ENCODE peak calls at places on chromosomes 1 and 21, in four cellular contexts. P is fibroblast of lung, Z is upper lobe of right lung, H is tibial artery. N is an unnamed sample.

GRCh38 chr1:100358210-100358609 is 5.9 kb downstream of the CDC14A start:
- DNase-seq in P (no peak), Z (no peak), H (no peak), N (no peak)

GRCh38 chr1:70503358-70503757 is 92.3 kb downstream of the CTH start:
- DNase-seq in P (peak; percentile 61), Z (no peak), H (no peak), N (no peak)

GRCh38 chr1:153985984-153986761 is at the start of gene RAB13:
- DNase-seq in P (peak; percentile 83), Z (peak; percentile 93), H (peak; percentile 97), N (no peak)

GRCh38 chr1:218397752-218398339 is 52.7 kb downstream of the TGFB2 start:
- DNase-seq in P (peak; percentile 85), Z (no peak), H (no peak), N (no peak)

GRCh38 chr1:206050655-206051235 is 2.2 kb upstream of the RHEX start:
- DNase-seq in P (peak; percentile 18), Z (no peak), H (no peak), N (no peak)

GRCh38 chr1:77282866-77283539 is 1.2 kb downstream of the AK5 start:
- DNase-seq in P (peak; percentile 8), Z (no peak), H (no peak), N (no peak)

GRCh38 chr1:150562384-150563339 is 13.5 kb downstream of the ADAMTSL4 start:
- DNase-seq in P (no peak), Z (no peak), H (no peak), N (no peak)

GRCh38 chr1:30732277-30732996 is 9.1 kb upstream of the MATN1 start:
- DNase-seq in P (peak; percentile 78), Z (no peak), H (no peak), N (no peak)

GRCh38 chr1:200739499-200740290 is 1.0 kb downstream of the CAMSAP2 start:
- DNase-seq in P (peak; percentile 41), Z (peak; percentile 91), H (peak; percentile 94), N (no peak)

GRCh38 chr1:24963099-24963872 is 33.2 kb upstream of the RUNX3 start:
- DNase-seq in P (no peak), Z (no peak), H (no peak), N (no peak)

GRCh38 chr1:54988975-54989374 is 8.5 kb downstream of the TMEM61 start:
- DNase-seq in P (no peak), Z (no peak), H (no peak), N (no peak)

GRCh38 chr1:15885701-15886612 is 38.5 kb downstream of the SPEN start:
- DNase-seq in P (peak; percentile 89), Z (peak; percentile 98), H (peak; percentile 100), N (peak; percentile 55)

GRCh38 chr1:155970531-155971167 is 7.7 kb downstream of the ARHGEF2 start:
- DNase-seq in P (peak; percentile 82), Z (peak; percentile 89), H (peak; percentile 91), N (no peak)

GRCh38 chr1:164767257-164768044 is 208.5 kb downstream of the PBX1 start:
- DNase-seq in P (peak; percentile 98), Z (no peak), H (no peak), N (no peak)

GRCh38 chr1:226798427-226799411 is 59.6 kb upstream of the ITPKB start:
- DNase-seq in P (no peak), Z (no peak), H (no peak), N (no peak)

GRCh38 chr1:110136911-110137310 is 13.4 kb upstream of the SLC6A17 start:
- DNase-seq in P (no peak), Z (no peak), H (peak; percentile 60), N (no peak)

GRCh38 chr1:107698161-107698560 is 266.8 kb downstream of the VAV3 start:
- DNase-seq in P (no peak), Z (no peak), H (no peak), N (no peak)

GRCh38 chr1:87981386-87981785 is 652.7 kb downstream of the LMO4 start:
- DNase-seq in P (no peak), Z (no peak), H (no peak), N (no peak)

GRCh38 chr1:108877858-108878257 is 1.1 kb downstream of the GPSM2 start:
- DNase-seq in P (peak; percentile 16), Z (no peak), H (no peak), N (no peak)

GRCh38 chr1:71307451-71307850 is 226.6 kb upstream of the ZRANB2 start:
- DNase-seq in P (peak; percentile 49), Z (no peak), H (no peak), N (no peak)

GRCh38 chr1:203325418-203326091 is 20.2 kb downstream of the BTG2 start:
- DNase-seq in P (no peak), Z (no peak), H (peak; percentile 83), N (no peak)

GRCh38 chr21:45854702-45855247 is 126.8 kb upstream of the COL6A1 start:
- DNase-seq in P (no peak), Z (no peak), H (no peak), N (no peak)

GRCh38 chr1:101959456-101959855 is 37.3 kb downstream of the OLFM3 start:
- DNase-seq in P (no peak), Z (no peak), H (no peak), N (no peak)

GRCh38 chr1:43625063-43625780 is 24.7 kb upstream of the KDM4A start:
- DNase-seq in P (no peak), Z (no peak), H (no peak), N (no peak)

GRCh38 chr21:46191257-46191685 is 7.0 kb upstream of the SPATC1L start:
- DNase-seq in P (peak; percentile 79), Z (peak; percentile 36), H (peak; percentile 79), N (no peak)

GRCh38 chr1:6424000-6424565 is 493 bp upstream of the ESPN start:
- DNase-seq in P (no peak), Z (no peak), H (no peak), N (no peak)
- H3K27me3 ChIP-seq in P (peaks cover 49% of the 10 kb centered on the region), Z (peaks cover 89% of the 10 kb centered on the region), H (peaks cover 4% of the 10 kb centered on the region), N (no peaks in the 10 kb centered on the region)

GRCh38 chr1:4002741-4003140 is 102.7 kb upstream of the C1orf174 start:
- DNase-seq in P (no peak), Z (peak; percentile 32), H (peak; percentile 43), N (no peak)
- H3K27me3 ChIP-seq in P (no peaks in the 10 kb centered on the region), Z (peaks cover 16% of the 10 kb centered on the region), H (no peaks in the 10 kb centered on the region), N (no peaks in the 10 kb centered on the region)

DNA sequence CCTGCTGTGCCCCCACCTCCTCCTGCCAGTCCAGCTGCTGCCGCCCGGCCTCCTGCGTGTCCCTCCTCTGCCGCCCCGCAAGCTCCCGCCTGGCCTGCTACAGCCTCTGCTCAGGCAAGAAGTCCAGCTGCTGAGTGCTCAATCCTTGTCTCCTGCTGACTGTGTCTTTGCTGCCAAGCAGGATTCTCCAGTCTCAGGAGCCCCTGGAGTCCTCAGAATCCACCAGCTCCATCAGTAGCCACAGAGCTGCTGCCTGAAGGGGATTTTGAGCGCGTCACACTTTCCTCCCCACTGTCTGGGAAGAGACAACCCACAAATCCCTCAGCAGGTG is 973 bp downstream of the KRTAP10-11 start:
- DNase-seq in P (no peak), Z (no peak), H (no peak), N (no peak)
- H3K27me3 ChIP-seq in P (no peaks in the 10 kb centered on the region), Z (no peaks in the 10 kb centered on the region), H (no peaks in the 10 kb centered on the region), N (no peaks in the 10 kb centered on the region)

DNA sequence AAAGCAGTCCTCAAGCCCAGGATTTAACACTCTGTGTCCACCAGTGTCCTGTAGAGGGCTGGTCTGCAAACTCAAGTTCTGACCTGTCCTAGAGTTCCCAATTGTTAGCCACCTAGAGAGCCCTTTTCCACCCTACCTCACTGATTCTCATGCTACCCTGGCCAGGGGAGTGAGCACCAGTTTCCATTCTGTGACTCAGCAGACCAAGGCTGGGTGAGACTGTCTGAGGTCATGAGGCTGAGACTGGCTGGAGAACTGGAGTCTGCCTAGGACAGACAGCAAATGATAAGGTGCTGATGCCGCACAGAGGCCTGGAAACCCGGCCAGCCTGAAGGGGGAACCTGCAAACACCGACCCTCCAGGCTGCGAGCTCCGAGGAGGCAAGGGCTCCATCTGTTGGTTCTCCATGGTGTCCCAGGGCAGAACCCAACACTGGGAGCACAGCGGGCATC is 13.7 kb downstream of the GLIS1 start:
- DNase-seq in P (peak; percentile 83), Z (no peak), H (no peak), N (no peak)
- H3K27me3 ChIP-seq in P (no peaks in the 10 kb centered on the region), Z (peaks cover under 1% of the 10 kb centered on the region), H (no peaks in the 10 kb centered on the region), N (no peaks in the 10 kb centered on the region)

GRCh38 chr21:36692125-36692843 is 6.6 kb upstream of the SIM2 start:
- DNase-seq in P (no peak), Z (no peak), H (no peak), N (no peak)
- H3K27me3 ChIP-seq in P (peaks cover 81% of the 10 kb centered on the region), Z (peaks cover 100% of the 10 kb centered on the region), H (no peaks in the 10 kb centered on the region), N (no peaks in the 10 kb centered on the region)

DNA sequence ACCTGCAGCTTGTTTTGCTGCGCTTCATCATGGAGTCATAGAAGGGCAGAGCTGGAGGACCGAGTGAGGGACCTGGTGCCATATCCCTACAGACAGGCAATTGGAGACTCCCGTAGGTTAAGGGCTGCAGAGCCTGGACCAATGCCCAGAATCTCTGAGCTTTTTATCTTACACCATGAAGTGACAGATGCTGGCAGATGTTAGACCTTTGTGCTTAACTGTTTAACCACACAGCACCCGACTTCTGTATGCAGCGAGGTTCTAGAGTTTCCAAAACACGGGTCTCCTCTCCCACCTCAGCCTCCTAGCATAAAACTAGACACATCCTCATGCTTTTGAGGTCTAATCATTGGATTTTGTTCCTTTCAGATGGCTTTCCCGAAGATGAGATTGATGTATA is 47.5 kb downstream of the B3GALT5 start:
- DNase-seq in P (peak; percentile 78), Z (no peak), H (no peak), N (no peak)
- H3K27me3 ChIP-seq in P (no peaks in the 10 kb centered on the region), Z (no peaks in the 10 kb centered on the region), H (no peaks in the 10 kb centered on the region), N (no peaks in the 10 kb centered on the region)

N was measured in Panc1.